ENCODE peak calls at places on chromosome 7, in five cellular contexts. One of them, this sample, is unnamed. For H3K4me1 and H3K36me3, the result is how much of the 10 kb centered on the place peaks cover.

GRCh38 chr7:92325850-92326249 is 80.1 kb downstream of the ANKIB1 start:
- DNase-seq in tibial nerve: no peak
- DNase-seq in breast epithelium: no peak
- DNase-seq in right lobe of liver: no peak
- DNase-seq in body of pancreas: no peak
- DNase-seq in this sample: no peak

GRCh38 chr7:137001041-137001440 is 132.6 kb downstream of the CHRM2 start:
- DNase-seq in tibial nerve: no peak
- DNase-seq in breast epithelium: no peak
- DNase-seq in right lobe of liver: no peak
- DNase-seq in body of pancreas: no peak
- DNase-seq in this sample: no peak

GRCh38 chr7:4436361-4436899 is 245.7 kb upstream of the FOXK1 start:
- DNase-seq in tibial nerve: no peak
- DNase-seq in breast epithelium: no peak
- DNase-seq in right lobe of liver: no peak
- DNase-seq in body of pancreas: no peak
- DNase-seq in this sample: no peak

GRCh38 chr7:98483276-98483963 is 82.5 kb upstream of the BAIAP2L1 start:
- DNase-seq in tibial nerve: no peak
- DNase-seq in breast epithelium: no peak
- DNase-seq in right lobe of liver: no peak
- DNase-seq in body of pancreas: no peak
- DNase-seq in this sample: no peak

GRCh38 chr7:104231054-104232046 is 23.5 kb upstream of the ORC5 start:
- DNase-seq in tibial nerve: no peak
- DNase-seq in breast epithelium: peak
- DNase-seq in right lobe of liver: peak
- DNase-seq in body of pancreas: peak
- DNase-seq in this sample: peak

GRCh38 chr7:118872568-118872967 is 648.1 kb downstream of the ANKRD7 start:
- DNase-seq in tibial nerve: no peak
- DNase-seq in breast epithelium: no peak
- DNase-seq in right lobe of liver: no peak
- DNase-seq in body of pancreas: no peak
- DNase-seq in this sample: no peak

GRCh38 chr7:44466300-44467216 is 23.9 kb downstream of the NUDCD3 start:
- DNase-seq in tibial nerve: no peak
- DNase-seq in breast epithelium: no peak
- DNase-seq in right lobe of liver: no peak
- DNase-seq in body of pancreas: no peak
- DNase-seq in this sample: no peak

GRCh38 chr7:42212541-42213090 is 24.4 kb downstream of the GLI3 start:
- DNase-seq in tibial nerve: no peak
- DNase-seq in breast epithelium: no peak
- DNase-seq in right lobe of liver: no peak
- DNase-seq in body of pancreas: no peak
- DNase-seq in this sample: no peak

GRCh38 chr7:98760201-98760651 is 109.6 kb downstream of the TMEM130 start:
- DNase-seq in tibial nerve: no peak
- DNase-seq in breast epithelium: no peak
- DNase-seq in right lobe of liver: no peak
- DNase-seq in body of pancreas: no peak
- DNase-seq in this sample: no peak

GRCh38 chr7:44563171-44563679 is 10.5 kb downstream of the DDX56 start:
- DNase-seq in tibial nerve: no peak
- DNase-seq in breast epithelium: no peak
- DNase-seq in right lobe of liver: peak
- DNase-seq in body of pancreas: no peak
- DNase-seq in this sample: peak

GRCh38 chr7:128783143-128783799 is 7.7 kb upstream of the OPN1SW start:
- DNase-seq in tibial nerve: peak
- DNase-seq in breast epithelium: no peak
- DNase-seq in right lobe of liver: no peak
- DNase-seq in body of pancreas: no peak
- DNase-seq in this sample: no peak

GRCh38 chr7:27196287-27196739 is 3.6 kb downstream of the HOXA13 start:
- DNase-seq in tibial nerve: peak
- DNase-seq in breast epithelium: peak
- DNase-seq in right lobe of liver: peak
- DNase-seq in body of pancreas: peak
- DNase-seq in this sample: peak
- H3K4me1 ChIP-seq in tibial nerve: under half
- H3K4me1 ChIP-seq in breast epithelium: under half
- H3K4me1 ChIP-seq in right lobe of liver: under half
- H3K4me1 ChIP-seq in body of pancreas: under half
- H3K4me1 ChIP-seq in this sample: under half

DNA sequence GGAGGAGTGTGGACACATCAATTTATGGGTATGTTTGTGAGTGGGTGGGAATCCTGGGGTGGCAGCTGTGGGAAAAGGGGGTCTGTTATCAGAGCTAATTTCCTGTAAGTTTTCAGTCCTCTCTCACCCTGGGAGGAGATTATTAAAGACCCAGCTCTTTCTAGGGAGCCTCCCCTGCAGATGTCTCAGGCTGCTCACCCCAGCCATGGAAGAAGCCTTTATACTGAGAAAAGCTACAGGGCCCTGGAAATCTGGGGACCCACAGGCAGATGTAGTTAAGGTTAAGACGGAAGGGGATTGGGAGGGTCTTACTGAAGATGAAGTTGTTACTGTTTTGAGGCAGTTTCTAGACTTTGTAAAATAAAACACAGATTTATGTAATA is 4.6 kb downstream of the ZNF680 start:
- DNase-seq in tibial nerve: no peak
- DNase-seq in breast epithelium: no peak
- DNase-seq in right lobe of liver: no peak
- DNase-seq in body of pancreas: no peak
- DNase-seq in this sample: no peak
- H3K36me3 ChIP-seq in tibial nerve: under half
- H3K36me3 ChIP-seq in breast epithelium: under half
- H3K36me3 ChIP-seq in right lobe of liver: under half
- H3K36me3 ChIP-seq in body of pancreas: under half
- H3K36me3 ChIP-seq in this sample: under half

GRCh38 chr7:69598487-69599148 is 343 bp downstream of the AUTS2 start:
- DNase-seq in tibial nerve: no peak
- DNase-seq in breast epithelium: peak
- DNase-seq in right lobe of liver: peak
- DNase-seq in body of pancreas: no peak
- DNase-seq in this sample: no peak
- TF ChIP-seq POLR2A in tibial nerve: peak
- TF ChIP-seq POLR2A in breast epithelium: no peak
- TF ChIP-seq POLR2A in right lobe of liver: peak
- TF ChIP-seq POLR2A in body of pancreas: no peak
- TF ChIP-seq POLR2A in this sample: no peak

GRCh38 chr7:47556511-47557180 is 25.3 kb downstream of the TNS3 start:
- DNase-seq in tibial nerve: no peak
- DNase-seq in breast epithelium: no peak
- DNase-seq in right lobe of liver: no peak
- DNase-seq in body of pancreas: no peak
- DNase-seq in this sample: no peak
- H3K4me1 ChIP-seq in tibial nerve: under half
- H3K4me1 ChIP-seq in breast epithelium: under half
- H3K4me1 ChIP-seq in right lobe of liver: under half
- H3K4me1 ChIP-seq in body of pancreas: under half
- H3K4me1 ChIP-seq in this sample: under half

GRCh38 chr7:158949359-158949758 is 93.0 kb downstream of the DYNC2I1 start:
- DNase-seq in tibial nerve: no peak
- DNase-seq in breast epithelium: no peak
- DNase-seq in right lobe of liver: no peak
- DNase-seq in body of pancreas: no peak
- DNase-seq in this sample: no peak
- H3K36me3 ChIP-seq in tibial nerve: half or more
- H3K36me3 ChIP-seq in breast epithelium: under half
- H3K36me3 ChIP-seq in right lobe of liver: under half
- H3K36me3 ChIP-seq in body of pancreas: under half
- H3K36me3 ChIP-seq in this sample: under half

GRCh38 chr7:25617219-25617618 is 388.9 kb upstream of the NPVF start:
- DNase-seq in tibial nerve: no peak
- DNase-seq in breast epithelium: no peak
- DNase-seq in right lobe of liver: no peak
- DNase-seq in body of pancreas: no peak
- DNase-seq in this sample: no peak

GRCh38 chr7:25624001-25624400 is 395.7 kb upstream of the NPVF start:
- DNase-seq in tibial nerve: no peak
- DNase-seq in breast epithelium: no peak
- DNase-seq in right lobe of liver: no peak
- DNase-seq in body of pancreas: no peak
- DNase-seq in this sample: no peak

GRCh38 chr7:25621993-25622392 is 393.7 kb upstream of the NPVF start:
- DNase-seq in tibial nerve: no peak
- DNase-seq in breast epithelium: no peak
- DNase-seq in right lobe of liver: no peak
- DNase-seq in body of pancreas: no peak
- DNase-seq in this sample: no peak

GRCh38 chr7:25622716-25623115 is 394.4 kb upstream of the NPVF start:
- DNase-seq in tibial nerve: no peak
- DNase-seq in breast epithelium: no peak
- DNase-seq in right lobe of liver: no peak
- DNase-seq in body of pancreas: no peak
- DNase-seq in this sample: no peak

GRCh38 chr7:25619963-25620799 is 391.9 kb upstream of the NPVF start:
- DNase-seq in tibial nerve: no peak
- DNase-seq in breast epithelium: peak
- DNase-seq in right lobe of liver: no peak
- DNase-seq in body of pancreas: no peak
- DNase-seq in this sample: peak
- TF ChIP-seq POLR2A in tibial nerve: no peak
- TF ChIP-seq POLR2A in breast epithelium: no peak
- TF ChIP-seq POLR2A in right lobe of liver: no peak
- TF ChIP-seq POLR2A in body of pancreas: no peak
- TF ChIP-seq POLR2A in this sample: no peak

GRCh38 chr7:123723913-123724312 is 24.9 kb downstream of the WASL start:
- DNase-seq in tibial nerve: no peak
- DNase-seq in breast epithelium: no peak
- DNase-seq in right lobe of liver: no peak
- DNase-seq in body of pancreas: no peak
- DNase-seq in this sample: no peak
- H3K4me1 ChIP-seq in tibial nerve: under half
- H3K4me1 ChIP-seq in breast epithelium: under half
- H3K4me1 ChIP-seq in right lobe of liver: half or more
- H3K4me1 ChIP-seq in body of pancreas: half or more
- H3K4me1 ChIP-seq in this sample: under half

GRCh38 chr7:149180713-149181112 is 14.6 kb upstream of the ZNF282 start:
- DNase-seq in tibial nerve: no peak
- DNase-seq in breast epithelium: no peak
- DNase-seq in right lobe of liver: no peak
- DNase-seq in body of pancreas: no peak
- DNase-seq in this sample: no peak

GRCh38 chr7:149179241-149179640 is 16.1 kb upstream of the ZNF282 start:
- DNase-seq in tibial nerve: no peak
- DNase-seq in breast epithelium: no peak
- DNase-seq in right lobe of liver: no peak
- DNase-seq in body of pancreas: no peak
- DNase-seq in this sample: no peak

GRCh38 chr7:149172534-149172920 is 22.8 kb upstream of the ZNF282 start:
- DNase-seq in tibial nerve: no peak
- DNase-seq in breast epithelium: no peak
- DNase-seq in right lobe of liver: no peak
- DNase-seq in body of pancreas: no peak
- DNase-seq in this sample: no peak

GRCh38 chr7:149171894-149172533 is 23.3 kb upstream of the ZNF282 start:
- DNase-seq in tibial nerve: no peak
- DNase-seq in breast epithelium: no peak
- DNase-seq in right lobe of liver: no peak
- DNase-seq in body of pancreas: no peak
- DNase-seq in this sample: no peak

DNA sequence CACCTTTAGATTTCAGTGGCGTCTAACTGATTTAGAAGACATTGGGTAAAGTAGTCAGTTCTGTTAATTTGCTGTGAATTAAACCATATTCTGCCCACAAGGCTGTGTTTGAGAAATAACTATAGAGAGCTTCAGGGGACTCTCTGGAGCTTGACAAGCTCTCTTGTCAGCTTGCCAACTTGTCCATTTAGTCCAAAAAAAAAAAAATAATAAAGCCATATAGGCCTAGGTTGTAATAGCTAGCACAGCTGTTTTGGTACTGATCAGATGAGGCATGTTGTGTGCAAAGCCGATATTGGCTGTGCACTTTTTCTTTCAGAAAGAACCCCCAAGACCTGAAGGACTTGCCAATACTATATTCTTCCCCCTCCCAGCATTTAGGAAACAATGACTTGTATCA is 20.2 kb upstream of the ZNF282 start:
- DNase-seq in tibial nerve: no peak
- DNase-seq in breast epithelium: no peak
- DNase-seq in right lobe of liver: no peak
- DNase-seq in body of pancreas: no peak
- DNase-seq in this sample: no peak
- H3K36me3 ChIP-seq in tibial nerve: half or more
- H3K36me3 ChIP-seq in breast epithelium: under half
- H3K36me3 ChIP-seq in right lobe of liver: half or more
- H3K36me3 ChIP-seq in body of pancreas: under half
- H3K36me3 ChIP-seq in this sample: half or more

GRCh38 chr7:12211054-12212050 is at the start of gene TMEM106B:
- DNase-seq in tibial nerve: peak
- DNase-seq in breast epithelium: peak
- DNase-seq in right lobe of liver: peak
- DNase-seq in body of pancreas: peak
- DNase-seq in this sample: peak
- TF ChIP-seq POLR2A in tibial nerve: peak
- TF ChIP-seq POLR2A in breast epithelium: peak
- TF ChIP-seq POLR2A in right lobe of liver: peak
- TF ChIP-seq POLR2A in body of pancreas: peak
- TF ChIP-seq POLR2A in this sample: peak

This sample was measured in Peyer's patch.